ENCODE peak calls at places on chromosome 5, in ten cellular contexts. B is HCT116, C is H1, Q is upper lobe of left lung, W is sigmoid colon, S is transverse colon, F is stomach, L is suprapubic skin, O is K562, K is breast epithelium. R is an unnamed sample.

GRCh38 chr5:98827161-98827560 is 53.7 kb downstream of the RGMB start:
- DNase-seq in K (no peak), S (no peak), C (no peak), L (no peak), O (peak; percentile 29), F (no peak), B (peak; percentile 45), W (no peak), Q (no peak), R (no peak)

GRCh38 chr5:14449052-14449661 is 132.4 kb upstream of the OTULINL start:
- DNase-seq in S (peak; percentile 41), L (no peak), C (no peak), B (no peak), W (no peak), F (no peak), K (no peak), Q (no peak), O (no peak), R (no peak)

GRCh38 chr5:178387856-178388190 is 155.2 kb upstream of the PHYKPL start:
- DNase-seq in B (no peak), L (peak; percentile 61), O (no peak), F (peak; percentile 22), Q (no peak), S (no peak), W (peak; percentile 34), C (no peak), K (no peak), R (no peak)

GRCh38 chr5:139453683-139454567 is 8.6 kb downstream of the ECSCR start:
- DNase-seq in L (no peak), K (peak; percentile 1), O (no peak), B (no peak), Q (no peak), W (no peak), F (no peak), C (no peak), S (no peak), R (no peak)

GRCh38 chr5:157167219-157167621 is 1.2 kb upstream of the GARIN3 start:
- DNase-seq in F (no peak), S (no peak), L (no peak), K (no peak), O (no peak), C (no peak), W (no peak), B (no peak), Q (no peak), R (no peak)

GRCh38 chr5:90641528-90641927 is 82.9 kb downstream of the ADGRV1 start:
- DNase-seq in O (no peak), L (no peak), K (no peak), S (no peak), F (no peak), W (no peak), B (no peak), C (no peak), Q (no peak), R (no peak)

GRCh38 chr5:103006921-103007320 is 113.0 kb downstream of the GIN1 start:
- DNase-seq in L (no peak), W (no peak), Q (no peak), C (no peak), S (no peak), F (no peak), B (no peak), K (no peak), O (no peak), R (no peak)

GRCh38 chr5:158691576-158691975 is 408.1 kb downstream of the EBF1 start:
- DNase-seq in W (no peak), Q (no peak), S (no peak), O (no peak), C (no peak), F (no peak), B (no peak), K (no peak), L (no peak), R (no peak)

GRCh38 chr5:57335092-57335491 is 147.5 kb downstream of the ACTBL2 start:
- DNase-seq in S (no peak), B (no peak), O (no peak), F (no peak), C (no peak), W (no peak), K (no peak), L (no peak), Q (no peak), R (no peak)

GRCh38 chr5:90792725-90793124 is 234.1 kb downstream of the ADGRV1 start:
- DNase-seq in B (no peak), F (no peak), W (no peak), S (no peak), K (no peak), O (no peak), L (no peak), Q (no peak), C (no peak), R (no peak)

GRCh38 chr5:139671096-139671841 is 23.1 kb downstream of the CXXC5 start:
- DNase-seq in L (no peak), C (no peak), O (no peak), B (no peak), F (no peak), Q (no peak), K (no peak), S (no peak), W (no peak), R (no peak)

GRCh38 chr5:159833846-159834245 is 82.4 kb upstream of the ADRA1B start:
- DNase-seq in K (no peak), W (no peak), C (no peak), S (no peak), L (no peak), O (no peak), B (no peak), Q (no peak), F (no peak), R (no peak)

GRCh38 chr5:36692791-36693763 is 86.7 kb downstream of the SLC1A3 start:
- DNase-seq in B (peak; percentile 51), O (peak; percentile 69), K (peak; percentile 71), F (peak; percentile 72), S (peak; percentile 60), C (peak; percentile 90), L (peak; percentile 85), Q (peak; percentile 84), W (peak; percentile 80), R (no peak)

DNA sequence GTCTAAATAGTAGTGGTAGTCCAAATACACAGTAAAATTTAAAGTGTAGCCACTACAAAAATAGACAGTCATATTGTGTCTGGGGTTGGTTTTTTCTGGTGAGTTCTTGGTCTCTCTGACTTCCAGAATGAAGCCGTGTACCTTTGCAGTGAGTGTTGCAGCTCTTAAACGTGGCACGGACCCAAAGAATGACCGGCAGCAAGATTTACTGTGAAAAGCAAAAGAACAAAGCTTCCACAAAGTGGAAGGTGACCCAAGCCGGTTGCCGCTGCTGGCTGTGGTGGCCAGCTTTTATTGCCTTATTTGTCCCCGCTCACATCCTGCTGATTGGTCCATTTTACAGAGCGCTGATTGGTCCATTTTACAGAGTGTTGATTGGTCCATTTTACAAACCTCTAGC is 188.7 kb downstream of the ZNF608 start:
- DNase-seq in K (no peak), C (no peak), W (no peak), O (no peak), B (no peak), L (no peak), F (no peak), Q (no peak), S (no peak), R (no peak)
- TF ChIP-seq POLR2AphosphoS5 in K (no peak), C (no peak), W (no peak), O (no peak), B (no peak), L (no peak), F (no peak), Q (no peak), S (no peak), R (no peak)

GRCh38 chr5:62403411-62404250 is at the start of gene DIMT1:
- DNase-seq in W (peak; percentile 98), S (peak; percentile 96), C (peak; percentile 91), L (peak; percentile 98), B (peak; percentile 92), Q (peak; percentile 99), F (peak; percentile 96), K (peak; percentile 94), O (peak; percentile 92), R (peak; percentile 97)
- TF ChIP-seq POLR2A in W (peak; percentile 55), S (peak; percentile 75), C (peak; percentile 96), L (peak; percentile 42), B (peak; percentile 98), Q (peak; percentile 72), F (peak; percentile 47), K (peak; percentile 28), O (peak; percentile 96), R (no peak)

GRCh38 chr5:128708841-128709240 is 170.8 kb upstream of the FBN2 start:
- DNase-seq in L (no peak), B (peak; percentile 55), Q (no peak), K (no peak), C (no peak), S (no peak), F (no peak), O (no peak), W (no peak), R (no peak)

GRCh38 chr5:128706269-128706668 is 168.2 kb upstream of the FBN2 start:
- DNase-seq in K (no peak), Q (no peak), F (no peak), S (no peak), W (no peak), L (no peak), O (no peak), C (no peak), B (no peak), R (no peak)

GRCh38 chr5:128714551-128714950 is 176.5 kb upstream of the FBN2 start:
- DNase-seq in O (no peak), S (no peak), Q (no peak), C (no peak), K (no peak), F (no peak), L (no peak), W (no peak), B (no peak), R (no peak)

DNA sequence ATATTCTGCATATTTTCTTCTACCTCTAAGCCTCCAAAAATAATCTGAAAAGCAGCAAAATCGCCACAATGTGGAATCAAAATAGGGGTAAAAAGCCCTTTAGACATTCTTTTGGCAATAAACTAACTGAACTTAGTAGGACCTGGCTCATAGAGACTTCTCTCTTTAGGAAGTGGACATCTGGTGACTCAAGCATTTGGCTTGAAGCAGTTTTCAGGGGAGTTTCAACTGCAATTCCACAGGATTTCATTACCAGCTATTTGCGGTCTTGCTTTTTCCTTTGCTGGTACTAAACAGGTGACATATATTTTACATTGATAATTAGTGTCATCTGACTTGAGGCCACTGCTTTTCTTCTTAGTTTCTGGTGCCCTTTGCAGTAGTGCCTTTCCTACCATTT is 173.2 kb upstream of the FBN2 start:
- DNase-seq in S (no peak), B (no peak), L (no peak), F (no peak), Q (no peak), W (no peak), O (no peak), K (no peak), C (no peak), R (no peak)
- H3K4me3 ChIP-seq in S (no peak overlapping the region), B (no peak overlapping the region), L (no peak overlapping the region), F (no peak overlapping the region), Q (no peak overlapping the region), W (no peak overlapping the region), O (no peak overlapping the region), K (no peak overlapping the region), C (no peak overlapping the region), R (no peak overlapping the region)

DNA sequence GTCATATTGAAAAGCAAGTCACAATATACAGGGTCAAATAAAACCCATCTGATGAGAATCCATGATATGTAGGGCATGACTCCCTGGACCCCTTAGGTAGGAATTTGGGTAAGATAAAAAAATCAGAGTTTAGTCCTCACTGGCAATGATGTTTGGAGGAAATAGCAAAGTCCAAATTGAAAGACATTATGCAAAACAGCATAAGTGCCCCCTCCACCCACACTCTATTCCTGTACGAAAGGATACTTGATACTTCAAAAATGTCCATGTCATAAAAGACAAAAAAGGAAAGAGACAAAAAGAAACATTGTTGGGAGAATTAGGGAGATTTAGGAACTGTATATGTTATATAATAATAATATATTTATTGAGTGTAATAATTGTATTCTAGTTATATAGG is 96.1 kb upstream of the RASGRF2 start:
- DNase-seq in O (no peak), S (no peak), W (no peak), Q (no peak), C (no peak), L (no peak), B (no peak), K (no peak), F (no peak), R (no peak)
- TF ChIP-seq POLR2AphosphoS5 in O (no peak), S (no peak), W (no peak), Q (no peak), C (no peak), L (no peak), B (no peak), K (no peak), F (no peak), R (no peak)